ENCODE peak calls at places on chromosomes 3 and 15, in four cellular contexts. K, B, C and Q are unnamed samples.

GRCh38 chr15:78223396-78224023 is 10.9 kb downstream of the ACSBG1 start:
- DNase-seq in K (no peak), C (no peak), B (no peak), Q (no peak)

GRCh38 chr3:14125193-14126016 is 553 bp downstream of the TMEM43 start:
- DNase-seq in C (peak), K (peak), B (peak), Q (peak)

GRCh38 chr3:77563012-77563411 is 523.1 kb downstream of the ROBO2 start:
- DNase-seq in K (no peak), B (no peak), C (no peak), Q (no peak)

GRCh38 chr15:100385300-100385699 is 43.5 kb upstream of the ADAMTS17 start:
- DNase-seq in C (no peak), K (no peak), B (no peak), Q (no peak)

GRCh38 chr3:32884532-32885031 is 66.8 kb downstream of the TRIM71 start:
- DNase-seq in K (no peak), B (no peak), C (no peak), Q (no peak)

GRCh38 chr3:73419179-73419803 is 205.4 kb downstream of the PDZRN3 start:
- DNase-seq in K (no peak), B (no peak), C (peak), Q (no peak)

GRCh38 chr3:47266709-47267489 is 15.7 kb downstream of the KIF9 start:
- DNase-seq in K (peak), C (peak), B (no peak), Q (peak)

GRCh38 chr15:90337256-90337655 is 14.8 kb upstream of the ZNF774 start:
- DNase-seq in C (no peak), K (no peak), B (no peak), Q (no peak)